ENCODE peak calls at places on chromosomes 13 and 19, in five cellular contexts. N is SJSA1, L is esophagus squamous epithelium, H is tibial nerve, G is ovary. Z is an unnamed sample. For H3K27me3, the result is how much of the 10 kb centered on the place peaks cover.

GRCh38 chr19:29812080-29812880 is 489 bp downstream of the CCNE1 start:
- DNase-seq in N (no peak), L (no peak), H (no peak), G (peak), Z (no peak)

GRCh38 chr19:15859187-15859586 is 38.7 kb downstream of the CYP4F2 start:
- DNase-seq in N (no peak), L (no peak), H (no peak), G (no peak), Z (no peak)

GRCh38 chr19:28920269-28921066 is 292.5 kb downstream of the UQCRFS1 start:
- DNase-seq in N (no peak), L (no peak), H (no peak), G (no peak), Z (no peak)

GRCh38 chr13:59211636-59212035 is 952.1 kb downstream of the DIAPH3 start:
- DNase-seq in N (no peak), L (no peak), H (no peak), G (no peak), Z (no peak)

GRCh38 chr13:71087432-71087831 is 779.6 kb downstream of the DACH1 start:
- DNase-seq in N (no peak), L (no peak), H (no peak), G (no peak), Z (no peak)

GRCh38 chr13:110685305-110685704 is 20.6 kb downstream of the CARS2 start:
- DNase-seq in N (peak), L (no peak), H (no peak), G (no peak), Z (no peak)

GRCh38 chr19:42271861-42272534 is 2.9 kb downstream of the CIC start:
- DNase-seq in N (peak), L (no peak), H (no peak), G (peak), Z (no peak)

GRCh38 chr19:18386543-18387251 is 739 bp downstream of the GDF15 start:
- DNase-seq in N (no peak), L (no peak), H (peak), G (no peak), Z (peak)

GRCh38 chr13:66348745-66349720 is 881.1 kb downstream of the PCDH9 start:
- DNase-seq in N (no peak), L (no peak), H (no peak), G (no peak), Z (no peak)

GRCh38 chr19:534088-534487 is 2.5 kb downstream of the CDC34 start:
- DNase-seq in N (no peak), L (no peak), H (no peak), G (no peak), Z (no peak)
- H3K27ac ChIP-seq in N (no peak), L (peak), H (peak), G (peak), Z (no peak)

GRCh38 chr13:112928958-112929777 is 39.8 kb upstream of the MCF2L start:
- DNase-seq in N (no peak), L (no peak), H (no peak), G (peak), Z (peak)

GRCh38 chr13:112929778-112930055 is 39.3 kb upstream of the MCF2L start:
- DNase-seq in N (no peak), L (no peak), H (no peak), G (no peak), Z (no peak)

GRCh38 chr13:112930192-112930591 is 38.8 kb upstream of the MCF2L start:
- DNase-seq in N (no peak), L (no peak), H (no peak), G (no peak), Z (no peak)

GRCh38 chr13:112926993-112927392 is 42.0 kb upstream of the MCF2L start:
- DNase-seq in N (no peak), L (no peak), H (no peak), G (no peak), Z (no peak)

GRCh38 chr13:112928020-112928931 is 40.7 kb upstream of the MCF2L start:
- DNase-seq in N (no peak), L (no peak), H (no peak), G (peak), Z (no peak)
- H3K27me3 ChIP-seq in N (under half), L (half or more), H (under half), G (under half), Z (under half)

GRCh38 chr19:52335768-52336116 is 301 bp upstream of the ZNF610 start:
- DNase-seq in N (no peak), L (no peak), H (no peak), G (no peak), Z (no peak)

GRCh38 chr19:52336976-52337375 is 933 bp downstream of the ZNF610 start:
- DNase-seq in N (no peak), L (no peak), H (no peak), G (no peak), Z (peak)

GRCh38 chr19:52331757-52332156 is 4.3 kb upstream of the ZNF610 start:
- DNase-seq in N (no peak), L (no peak), H (no peak), G (no peak), Z (no peak)

GRCh38 chr19:52336117-52336811 is at the start of gene ZNF610:
- DNase-seq in N (peak), L (peak), H (peak), G (peak), Z (peak)
- H3K4me3 ChIP-seq in N (peak), L (peak), H (peak), G (peak), Z (peak)

GRCh38 chr19:35038623-35039512 is 2.7 kb upstream of the HPN start:
- DNase-seq in N (no peak), L (no peak), H (no peak), G (no peak), Z (no peak)
- H3K27ac ChIP-seq in N (no peak), L (no peak), H (no peak), G (peak), Z (no peak)